ENCODE peak calls at places on chromosomes 11 and 22, in ten cellular contexts. One of them, this sample, is unnamed. For H3K27me3, the result is how much of the 10 kb centered on the place peaks cover.

GRCh38 chr11:125165664-125166346 is 1.3 kb downstream of the PKNOX2 start:
- DNase-seq in AG04450: no peak
- DNase-seq in colonic mucosa: no peak
- DNase-seq in testis: no peak
- DNase-seq in sigmoid colon: peak
- DNase-seq in gastrocnemius medialis: no peak
- DNase-seq in spleen: no peak
- DNase-seq in right lobe of liver: no peak
- DNase-seq in right atrium auricular region: no peak
- DNase-seq in RWPE2: no peak
- DNase-seq in this sample: no peak

GRCh38 chr11:12523180-12523924 is 146.0 kb downstream of the PARVA start:
- DNase-seq in AG04450: no peak
- DNase-seq in colonic mucosa: no peak
- DNase-seq in testis: no peak
- DNase-seq in sigmoid colon: peak
- DNase-seq in gastrocnemius medialis: no peak
- DNase-seq in spleen: no peak
- DNase-seq in right lobe of liver: no peak
- DNase-seq in right atrium auricular region: no peak
- DNase-seq in RWPE2: no peak
- DNase-seq in this sample: no peak

GRCh38 chr22:26259510-26259909 is 90.2 kb downstream of the SEZ6L start:
- DNase-seq in AG04450: no peak
- DNase-seq in colonic mucosa: no peak
- DNase-seq in testis: peak
- DNase-seq in sigmoid colon: no peak
- DNase-seq in gastrocnemius medialis: no peak
- DNase-seq in spleen: no peak
- DNase-seq in right lobe of liver: no peak
- DNase-seq in right atrium auricular region: no peak
- DNase-seq in RWPE2: no peak
- DNase-seq in this sample: no peak

GRCh38 chr22:35959121-35959800 is 69.4 kb downstream of the RBFOX2 start:
- DNase-seq in AG04450: no peak
- DNase-seq in colonic mucosa: no peak
- DNase-seq in testis: no peak
- DNase-seq in sigmoid colon: no peak
- DNase-seq in gastrocnemius medialis: no peak
- DNase-seq in spleen: no peak
- DNase-seq in right lobe of liver: no peak
- DNase-seq in right atrium auricular region: no peak
- DNase-seq in RWPE2: no peak
- DNase-seq in this sample: no peak

GRCh38 chr22:33389927-33390326 is 331.7 kb upstream of the SYN3 start:
- DNase-seq in AG04450: peak
- DNase-seq in colonic mucosa: no peak
- DNase-seq in testis: no peak
- DNase-seq in sigmoid colon: no peak
- DNase-seq in gastrocnemius medialis: no peak
- DNase-seq in spleen: no peak
- DNase-seq in right lobe of liver: no peak
- DNase-seq in right atrium auricular region: no peak
- DNase-seq in RWPE2: no peak
- DNase-seq in this sample: no peak

GRCh38 chr11:111573821-111574249 is 28.4 kb upstream of the SIK2 start:
- DNase-seq in AG04450: no peak
- DNase-seq in colonic mucosa: no peak
- DNase-seq in testis: no peak
- DNase-seq in sigmoid colon: no peak
- DNase-seq in gastrocnemius medialis: peak
- DNase-seq in spleen: no peak
- DNase-seq in right lobe of liver: no peak
- DNase-seq in right atrium auricular region: no peak
- DNase-seq in RWPE2: no peak
- DNase-seq in this sample: no peak

GRCh38 chr11:121406291-121406690 is 45.8 kb upstream of the SORL1 start:
- DNase-seq in AG04450: no peak
- DNase-seq in colonic mucosa: peak
- DNase-seq in testis: no peak
- DNase-seq in sigmoid colon: no peak
- DNase-seq in gastrocnemius medialis: no peak
- DNase-seq in spleen: no peak
- DNase-seq in right lobe of liver: no peak
- DNase-seq in right atrium auricular region: no peak
- DNase-seq in RWPE2: no peak
- DNase-seq in this sample: no peak

GRCh38 chr11:125433454-125434121 is 62.5 kb downstream of the FEZ1 start:
- DNase-seq in AG04450: no peak
- DNase-seq in colonic mucosa: no peak
- DNase-seq in testis: peak
- DNase-seq in sigmoid colon: no peak
- DNase-seq in gastrocnemius medialis: peak
- DNase-seq in spleen: no peak
- DNase-seq in right lobe of liver: peak
- DNase-seq in right atrium auricular region: no peak
- DNase-seq in RWPE2: no peak
- DNase-seq in this sample: no peak

GRCh38 chr11:113082501-113082900 is 121.3 kb downstream of the NCAM1 start:
- DNase-seq in AG04450: no peak
- DNase-seq in colonic mucosa: no peak
- DNase-seq in testis: no peak
- DNase-seq in sigmoid colon: no peak
- DNase-seq in gastrocnemius medialis: no peak
- DNase-seq in spleen: no peak
- DNase-seq in right lobe of liver: no peak
- DNase-seq in right atrium auricular region: no peak
- DNase-seq in RWPE2: no peak
- DNase-seq in this sample: no peak

GRCh38 chr11:48036466-48036865 is 56.1 kb downstream of the PTPRJ start:
- DNase-seq in AG04450: peak
- DNase-seq in colonic mucosa: no peak
- DNase-seq in testis: no peak
- DNase-seq in sigmoid colon: no peak
- DNase-seq in gastrocnemius medialis: no peak
- DNase-seq in spleen: no peak
- DNase-seq in right lobe of liver: no peak
- DNase-seq in right atrium auricular region: no peak
- DNase-seq in RWPE2: no peak
- DNase-seq in this sample: no peak

GRCh38 chr11:83538286-83538685 is 252.1 kb upstream of the CCDC90B start:
- DNase-seq in AG04450: no peak
- DNase-seq in colonic mucosa: no peak
- DNase-seq in testis: no peak
- DNase-seq in sigmoid colon: no peak
- DNase-seq in gastrocnemius medialis: no peak
- DNase-seq in spleen: no peak
- DNase-seq in right lobe of liver: no peak
- DNase-seq in right atrium auricular region: no peak
- DNase-seq in RWPE2: no peak
- DNase-seq in this sample: no peak

GRCh38 chr11:124611016-124611571 is at the start of gene PANX3:
- DNase-seq in AG04450: no peak
- DNase-seq in colonic mucosa: no peak
- DNase-seq in testis: no peak
- DNase-seq in sigmoid colon: no peak
- DNase-seq in gastrocnemius medialis: no peak
- DNase-seq in spleen: no peak
- DNase-seq in right lobe of liver: no peak
- DNase-seq in right atrium auricular region: no peak
- DNase-seq in RWPE2: no peak
- DNase-seq in this sample: no peak

GRCh38 chr11:35529971-35530495 is 4.6 kb upstream of the PAMR1 start:
- DNase-seq in AG04450: peak
- DNase-seq in colonic mucosa: no peak
- DNase-seq in testis: no peak
- DNase-seq in sigmoid colon: peak
- DNase-seq in gastrocnemius medialis: no peak
- DNase-seq in spleen: no peak
- DNase-seq in right lobe of liver: no peak
- DNase-seq in right atrium auricular region: no peak
- DNase-seq in RWPE2: no peak
- DNase-seq in this sample: no peak

GRCh38 chr11:13465909-13466371 is 2.9 kb upstream of the BTBD10 start:
- DNase-seq in AG04450: no peak
- DNase-seq in colonic mucosa: no peak
- DNase-seq in testis: no peak
- DNase-seq in sigmoid colon: no peak
- DNase-seq in gastrocnemius medialis: no peak
- DNase-seq in spleen: no peak
- DNase-seq in right lobe of liver: no peak
- DNase-seq in right atrium auricular region: no peak
- DNase-seq in RWPE2: no peak
- DNase-seq in this sample: no peak

GRCh38 chr11:1548221-1549070 is 23.6 kb downstream of the DUSP8 start:
- DNase-seq in AG04450: no peak
- DNase-seq in colonic mucosa: peak
- DNase-seq in testis: peak
- DNase-seq in sigmoid colon: peak
- DNase-seq in gastrocnemius medialis: peak
- DNase-seq in spleen: no peak
- DNase-seq in right lobe of liver: peak
- DNase-seq in right atrium auricular region: peak
- DNase-seq in RWPE2: no peak
- DNase-seq in this sample: peak

GRCh38 chr11:27914080-27914479 is 193.9 kb downstream of the KIF18A start:
- DNase-seq in AG04450: no peak
- DNase-seq in colonic mucosa: no peak
- DNase-seq in testis: no peak
- DNase-seq in sigmoid colon: no peak
- DNase-seq in gastrocnemius medialis: no peak
- DNase-seq in spleen: no peak
- DNase-seq in right lobe of liver: no peak
- DNase-seq in right atrium auricular region: no peak
- DNase-seq in RWPE2: no peak
- DNase-seq in this sample: no peak

DNA sequence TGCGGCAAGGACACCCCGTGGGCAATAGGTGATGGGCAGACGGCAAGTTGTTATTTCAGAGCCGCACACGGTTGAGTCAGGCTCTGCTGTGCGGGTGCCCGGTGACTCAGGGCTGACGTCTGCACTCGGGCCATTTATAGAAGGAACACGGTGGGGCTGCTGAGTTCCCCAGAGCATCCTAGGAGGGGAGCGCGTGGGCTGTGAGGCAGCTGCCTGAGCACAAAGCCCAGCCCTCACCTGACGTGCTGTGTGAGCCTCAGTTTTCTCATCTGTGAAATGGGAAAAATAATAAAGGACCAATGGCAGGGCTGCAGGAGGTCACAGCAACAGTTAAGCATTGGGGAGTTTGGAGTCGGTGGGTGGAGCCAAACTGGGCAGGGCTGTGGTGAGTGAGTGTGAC is 11.3 kb upstream of the RHOD start:
- DNase-seq in AG04450: peak
- DNase-seq in colonic mucosa: no peak
- DNase-seq in testis: no peak
- DNase-seq in sigmoid colon: no peak
- DNase-seq in gastrocnemius medialis: peak
- DNase-seq in spleen: no peak
- DNase-seq in right lobe of liver: no peak
- DNase-seq in right atrium auricular region: no peak
- DNase-seq in RWPE2: peak
- DNase-seq in this sample: no peak
- TF ChIP-seq CTCF in AG04450: no peak
- TF ChIP-seq CTCF in colonic mucosa: no peak
- TF ChIP-seq CTCF in testis: no peak
- TF ChIP-seq CTCF in sigmoid colon: no peak
- TF ChIP-seq CTCF in gastrocnemius medialis: no peak
- TF ChIP-seq CTCF in spleen: no peak
- TF ChIP-seq CTCF in right lobe of liver: no peak
- TF ChIP-seq CTCF in right atrium auricular region: no peak
- TF ChIP-seq CTCF in RWPE2: peak
- TF ChIP-seq CTCF in this sample: no peak

GRCh38 chr11:117638913-117639543 is 158.0 kb downstream of the DSCAML1 start:
- DNase-seq in AG04450: no peak
- DNase-seq in colonic mucosa: no peak
- DNase-seq in testis: no peak
- DNase-seq in sigmoid colon: no peak
- DNase-seq in gastrocnemius medialis: no peak
- DNase-seq in spleen: peak
- DNase-seq in right lobe of liver: no peak
- DNase-seq in right atrium auricular region: no peak
- DNase-seq in RWPE2: no peak
- DNase-seq in this sample: no peak
- H3K27me3 ChIP-seq in AG04450: under half
- H3K27me3 ChIP-seq in colonic mucosa: under half
- H3K27me3 ChIP-seq in testis: under half
- H3K27me3 ChIP-seq in sigmoid colon: under half
- H3K27me3 ChIP-seq in gastrocnemius medialis: under half
- H3K27me3 ChIP-seq in spleen: under half
- H3K27me3 ChIP-seq in right lobe of liver: under half
- H3K27me3 ChIP-seq in right atrium auricular region: under half
- H3K27me3 ChIP-seq in RWPE2: under half
- H3K27me3 ChIP-seq in this sample: under half

DNA sequence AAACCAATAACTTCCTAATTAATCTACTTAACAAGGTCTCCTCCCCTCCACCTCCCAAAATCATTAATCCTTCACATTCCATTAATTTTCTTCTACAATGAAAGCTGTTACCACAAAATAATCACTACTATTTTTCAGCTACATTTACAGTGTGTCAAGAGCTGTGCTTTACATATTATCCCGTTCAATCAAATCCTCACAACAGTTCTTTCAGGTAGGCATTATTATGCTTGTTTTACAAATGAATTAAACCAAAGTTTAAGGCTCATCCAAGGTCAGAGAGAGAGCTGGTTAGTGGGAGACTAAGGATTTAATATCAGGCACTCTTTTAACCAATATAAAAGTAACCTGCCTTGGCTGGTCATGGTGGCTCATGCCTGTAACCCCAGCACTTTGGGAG is 107.4 kb downstream of the SIK3 start:
- DNase-seq in AG04450: no peak
- DNase-seq in colonic mucosa: no peak
- DNase-seq in testis: no peak
- DNase-seq in sigmoid colon: no peak
- DNase-seq in gastrocnemius medialis: no peak
- DNase-seq in spleen: no peak
- DNase-seq in right lobe of liver: no peak
- DNase-seq in right atrium auricular region: no peak
- DNase-seq in RWPE2: no peak
- DNase-seq in this sample: no peak
- H3K27ac ChIP-seq in AG04450: no peak
- H3K27ac ChIP-seq in colonic mucosa: no peak
- H3K27ac ChIP-seq in testis: no peak
- H3K27ac ChIP-seq in sigmoid colon: no peak
- H3K27ac ChIP-seq in gastrocnemius medialis: no peak
- H3K27ac ChIP-seq in spleen: no peak
- H3K27ac ChIP-seq in right lobe of liver: peak
- H3K27ac ChIP-seq in right atrium auricular region: no peak
- H3K27ac ChIP-seq in RWPE2: peak
- H3K27ac ChIP-seq in this sample: no peak

GRCh38 chr11:133619973-133620372 is 87.7 kb upstream of the OPCML start:
- DNase-seq in AG04450: no peak
- DNase-seq in colonic mucosa: no peak
- DNase-seq in testis: no peak
- DNase-seq in sigmoid colon: no peak
- DNase-seq in gastrocnemius medialis: no peak
- DNase-seq in spleen: no peak
- DNase-seq in right lobe of liver: no peak
- DNase-seq in right atrium auricular region: no peak
- DNase-seq in RWPE2: no peak
- DNase-seq in this sample: no peak

GRCh38 chr11:133618500-133618899 is 86.2 kb upstream of the OPCML start:
- DNase-seq in AG04450: no peak
- DNase-seq in colonic mucosa: no peak
- DNase-seq in testis: no peak
- DNase-seq in sigmoid colon: no peak
- DNase-seq in gastrocnemius medialis: no peak
- DNase-seq in spleen: no peak
- DNase-seq in right lobe of liver: no peak
- DNase-seq in right atrium auricular region: no peak
- DNase-seq in RWPE2: no peak
- DNase-seq in this sample: no peak

GRCh38 chr11:133619397-133619796 is 87.1 kb upstream of the OPCML start:
- DNase-seq in AG04450: no peak
- DNase-seq in colonic mucosa: no peak
- DNase-seq in testis: no peak
- DNase-seq in sigmoid colon: no peak
- DNase-seq in gastrocnemius medialis: no peak
- DNase-seq in spleen: no peak
- DNase-seq in right lobe of liver: no peak
- DNase-seq in right atrium auricular region: no peak
- DNase-seq in RWPE2: no peak
- DNase-seq in this sample: no peak
- TF ChIP-seq CTCF in AG04450: no peak
- TF ChIP-seq CTCF in colonic mucosa: no peak
- TF ChIP-seq CTCF in testis: no peak
- TF ChIP-seq CTCF in sigmoid colon: no peak
- TF ChIP-seq CTCF in gastrocnemius medialis: no peak
- TF ChIP-seq CTCF in spleen: no peak
- TF ChIP-seq CTCF in right lobe of liver: no peak
- TF ChIP-seq CTCF in right atrium auricular region: no peak
- TF ChIP-seq CTCF in RWPE2: no peak
- TF ChIP-seq CTCF in this sample: no peak

This sample was measured in lung.